ENCODE peak calls at places on chromosomes 16 and 17, in nine cellular contexts. V is cardiac muscle cell; K is EL; E is ovary; U is activated CD4-positive, alpha-beta T cell treated with anti-CD3 and anti-CD28 coated beads for 24 hours; W is stimulated activated CD8-positive, alpha-beta memory T cell treated with anti-CD3 and anti-CD28 coated beads, Interleukin-15, amount 100 ng/mL, for 48 hours; R is stimulated activated CD4-positive, alpha-beta T cell treated with anti-CD3 and anti-CD28 coated beads, Interleukin-1b, Interleukin-23, amount 100 ng/mL, for 4 hours; D is stomach; L is NCI-H2081. B is an unnamed sample.

GRCh38 chr17:4142107-4142900 is 526 bp downstream of the ZZEF1 start:
- DNase-seq in V (peak; percentile 69), K (peak; percentile 38), E (peak; percentile 69), U (no peak), W (peak; percentile 6), R (peak; percentile 5), D (peak; percentile 32), L (peak; percentile 39), B (peak; percentile 58)

GRCh38 chr16:49910761-49911160 is 54.8 kb upstream of the ZNF423 start:
- DNase-seq in V (no peak), K (no peak), E (no peak), U (no peak), W (no peak), R (no peak), D (no peak), L (no peak), B (no peak)

GRCh38 chr17:64343833-64344637 is 46.6 kb downstream of the PECAM1 start:
- DNase-seq in V (no peak), K (peak; percentile 82), E (peak; percentile 75), U (no peak), W (no peak), R (no peak), D (peak; percentile 53), L (peak; percentile 95), B (peak; percentile 99)

GRCh38 chr16:84175351-84176081 is 11.3 kb downstream of the TAF1C start:
- DNase-seq in V (peak; percentile 74), K (no peak), E (peak; percentile 78), U (peak; percentile 25), W (peak; percentile 41), R (peak; percentile 34), D (peak; percentile 55), L (peak; percentile 62), B (peak; percentile 65)

GRCh38 chr17:48456584-48456983 is 26.6 kb upstream of the SKAP1 start:
- DNase-seq in V (peak; percentile 21), K (no peak), E (no peak), U (no peak), W (no peak), R (no peak), D (no peak), L (no peak), B (no peak)

GRCh38 chr16:56836410-56836834 is 28.6 kb upstream of the SLC12A3 start:
- DNase-seq in V (no peak), K (no peak), E (no peak), U (no peak), W (no peak), R (no peak), D (no peak), L (no peak), B (no peak)

GRCh38 chr17:78365561-78366108 is 5.8 kb upstream of the SOCS3 start:
- DNase-seq in V (peak; percentile 79), K (no peak), E (no peak), U (no peak), W (no peak), R (no peak), D (no peak), L (no peak), B (peak; percentile 51)

GRCh38 chr17:72369366-72369765 is 248.5 kb downstream of the SOX9 start:
- DNase-seq in V (no peak), K (no peak), E (no peak), U (no peak), W (no peak), R (no peak), D (no peak), L (no peak), B (no peak)

GRCh38 chr17:49316889-49317288 is 45.2 kb downstream of the ZNF652 start:
- DNase-seq in V (no peak), K (no peak), E (no peak), U (no peak), W (no peak), R (no peak), D (no peak), L (no peak), B (no peak)

GRCh38 chr17:10210151-10210574 is 11.8 kb upstream of the GAS7 start:
- DNase-seq in V (no peak), K (no peak), E (peak; percentile 43), U (no peak), W (no peak), R (no peak), D (no peak), L (no peak), B (no peak)

B was measured in dermis blood vessel endothelial cell.